ENCODE peak calls at places on chromosomes 7 and 10, in eight cellular contexts. One of them, this sample, is unnamed.
A peak's percentile ranks its signal among the peaks of the same experiment; 100 is the strongest.

GRCh38 chr7:47991270-47991669 is 11.9 kb upstream of the HUS1 start:
- DNase-seq in HT-29: no peak
- DNase-seq in renal cortical epithelial cell: no peak
- DNase-seq in stimulated activated CD4-positive, alpha-beta T cell treated with anti-CD3 and anti-CD28 coated beads, Interleukin-1b, Interleukin-23, amount 100 ng/mL, for 4 hours: no peak
- DNase-seq in activated naive CD8-positive, alpha-beta T cell treated with anti-CD3 and anti-CD28 coated beads, Interleukin-2, amount 50 U/mL, for 24 hours: no peak
- DNase-seq in GM12865: no peak
- DNase-seq in endodermal cell: no peak
- DNase-seq in activated B cell treated with CpG ODN at 0.5 μM for 24 hours: no peak
- DNase-seq in this sample: no peak

GRCh38 chr7:151570366-151570915 is 50.7 kb upstream of the RHEB start:
- DNase-seq in endodermal cell: no peak
- DNase-seq in HT-29: peak; percentile 62
- DNase-seq in GM12865: peak; percentile 16
- DNase-seq in activated B cell treated with CpG ODN at 0.5 μM for 24 hours: no peak
- DNase-seq in renal cortical epithelial cell: peak; percentile 34
- DNase-seq in activated naive CD8-positive, alpha-beta T cell treated with anti-CD3 and anti-CD28 coated beads, Interleukin-2, amount 50 U/mL, for 24 hours: no peak
- DNase-seq in stimulated activated CD4-positive, alpha-beta T cell treated with anti-CD3 and anti-CD28 coated beads, Interleukin-1b, Interleukin-23, amount 100 ng/mL, for 4 hours: no peak
- DNase-seq in this sample: no peak

GRCh38 chr7:78734626-78735025 is 718.8 kb downstream of the MAGI2 start:
- DNase-seq in stimulated activated CD4-positive, alpha-beta T cell treated with anti-CD3 and anti-CD28 coated beads, Interleukin-1b, Interleukin-23, amount 100 ng/mL, for 4 hours: no peak
- DNase-seq in HT-29: no peak
- DNase-seq in activated naive CD8-positive, alpha-beta T cell treated with anti-CD3 and anti-CD28 coated beads, Interleukin-2, amount 50 U/mL, for 24 hours: no peak
- DNase-seq in GM12865: peak; percentile 36
- DNase-seq in endodermal cell: no peak
- DNase-seq in activated B cell treated with CpG ODN at 0.5 μM for 24 hours: no peak
- DNase-seq in renal cortical epithelial cell: peak; percentile 29
- DNase-seq in this sample: no peak

GRCh38 chr10:110824152-110824441 is 47.6 kb upstream of the PDCD4 start:
- DNase-seq in stimulated activated CD4-positive, alpha-beta T cell treated with anti-CD3 and anti-CD28 coated beads, Interleukin-1b, Interleukin-23, amount 100 ng/mL, for 4 hours: no peak
- DNase-seq in endodermal cell: no peak
- DNase-seq in activated B cell treated with CpG ODN at 0.5 μM for 24 hours: no peak
- DNase-seq in activated naive CD8-positive, alpha-beta T cell treated with anti-CD3 and anti-CD28 coated beads, Interleukin-2, amount 50 U/mL, for 24 hours: no peak
- DNase-seq in GM12865: no peak
- DNase-seq in renal cortical epithelial cell: no peak
- DNase-seq in HT-29: no peak
- DNase-seq in this sample: no peak

GRCh38 chr10:79335094-79335469 is 12.2 kb upstream of the PPIF start:
- DNase-seq in endodermal cell: no peak
- DNase-seq in stimulated activated CD4-positive, alpha-beta T cell treated with anti-CD3 and anti-CD28 coated beads, Interleukin-1b, Interleukin-23, amount 100 ng/mL, for 4 hours: no peak
- DNase-seq in activated naive CD8-positive, alpha-beta T cell treated with anti-CD3 and anti-CD28 coated beads, Interleukin-2, amount 50 U/mL, for 24 hours: no peak
- DNase-seq in renal cortical epithelial cell: no peak
- DNase-seq in HT-29: no peak
- DNase-seq in GM12865: no peak
- DNase-seq in activated B cell treated with CpG ODN at 0.5 μM for 24 hours: no peak
- DNase-seq in this sample: no peak

GRCh38 chr7:5701085-5701914 is 80.2 kb downstream of the RNF216 start:
- DNase-seq in endodermal cell: no peak
- DNase-seq in HT-29: no peak
- DNase-seq in activated naive CD8-positive, alpha-beta T cell treated with anti-CD3 and anti-CD28 coated beads, Interleukin-2, amount 50 U/mL, for 24 hours: peak; percentile 73
- DNase-seq in stimulated activated CD4-positive, alpha-beta T cell treated with anti-CD3 and anti-CD28 coated beads, Interleukin-1b, Interleukin-23, amount 100 ng/mL, for 4 hours: peak; percentile 49
- DNase-seq in GM12865: peak; percentile 89
- DNase-seq in activated B cell treated with CpG ODN at 0.5 μM for 24 hours: no peak
- DNase-seq in renal cortical epithelial cell: peak; percentile 77
- DNase-seq in this sample: peak; percentile 85

GRCh38 chr10:78472542-78472890 is 438.9 kb downstream of the RPS24 start:
- DNase-seq in activated B cell treated with CpG ODN at 0.5 μM for 24 hours: no peak
- DNase-seq in endodermal cell: no peak
- DNase-seq in HT-29: no peak
- DNase-seq in stimulated activated CD4-positive, alpha-beta T cell treated with anti-CD3 and anti-CD28 coated beads, Interleukin-1b, Interleukin-23, amount 100 ng/mL, for 4 hours: no peak
- DNase-seq in activated naive CD8-positive, alpha-beta T cell treated with anti-CD3 and anti-CD28 coated beads, Interleukin-2, amount 50 U/mL, for 24 hours: no peak
- DNase-seq in GM12865: no peak
- DNase-seq in renal cortical epithelial cell: no peak
- DNase-seq in this sample: no peak

GRCh38 chr7:884191-885003 is 8.0 kb downstream of the GET4 start:
- DNase-seq in endodermal cell: no peak
- DNase-seq in GM12865: no peak
- DNase-seq in stimulated activated CD4-positive, alpha-beta T cell treated with anti-CD3 and anti-CD28 coated beads, Interleukin-1b, Interleukin-23, amount 100 ng/mL, for 4 hours: no peak
- DNase-seq in activated B cell treated with CpG ODN at 0.5 μM for 24 hours: no peak
- DNase-seq in activated naive CD8-positive, alpha-beta T cell treated with anti-CD3 and anti-CD28 coated beads, Interleukin-2, amount 50 U/mL, for 24 hours: no peak
- DNase-seq in HT-29: no peak
- DNase-seq in renal cortical epithelial cell: peak; percentile 14
- DNase-seq in this sample: no peak

GRCh38 chr10:132616170-132616994 is 78.8 kb downstream of the INPP5A start:
- DNase-seq in GM12865: no peak
- DNase-seq in stimulated activated CD4-positive, alpha-beta T cell treated with anti-CD3 and anti-CD28 coated beads, Interleukin-1b, Interleukin-23, amount 100 ng/mL, for 4 hours: peak; percentile 27
- DNase-seq in activated B cell treated with CpG ODN at 0.5 μM for 24 hours: peak; percentile 10
- DNase-seq in activated naive CD8-positive, alpha-beta T cell treated with anti-CD3 and anti-CD28 coated beads, Interleukin-2, amount 50 U/mL, for 24 hours: peak; percentile 78
- DNase-seq in renal cortical epithelial cell: no peak
- DNase-seq in endodermal cell: no peak
- DNase-seq in HT-29: no peak
- DNase-seq in this sample: no peak

GRCh38 chr10:36188461-36188860 is 546.4 kb upstream of the FZD8 start:
- DNase-seq in renal cortical epithelial cell: peak; percentile 10
- DNase-seq in activated B cell treated with CpG ODN at 0.5 μM for 24 hours: no peak
- DNase-seq in stimulated activated CD4-positive, alpha-beta T cell treated with anti-CD3 and anti-CD28 coated beads, Interleukin-1b, Interleukin-23, amount 100 ng/mL, for 4 hours: no peak
- DNase-seq in activated naive CD8-positive, alpha-beta T cell treated with anti-CD3 and anti-CD28 coated beads, Interleukin-2, amount 50 U/mL, for 24 hours: no peak
- DNase-seq in endodermal cell: no peak
- DNase-seq in GM12865: no peak
- DNase-seq in HT-29: no peak
- DNase-seq in this sample: no peak

This sample was measured in A172.